ENCODE peak calls at places on chromosomes 5 and 9, in six cellular contexts. W, G, S, T, B and N are unnamed samples. For H3K4me1, the result is how much of the 10 kb centered on the place peaks cover.

GRCh38 chr9:79256691-79257213 is 315.0 kb upstream of the TLE4 start:
- DNase-seq in T (peak), S (no peak), G (peak), W (no peak), B (no peak), N (no peak)

GRCh38 chr9:72443855-72444254 is 77.6 kb upstream of the TMC1 start:
- DNase-seq in T (no peak), G (no peak), W (no peak), B (no peak), S (no peak), N (no peak)

GRCh38 chr5:166441-167372 is 24.6 kb upstream of the LRRC14B start:
- DNase-seq in W (no peak), S (no peak), G (no peak), T (no peak), B (no peak), N (no peak)

GRCh38 chr9:134305533-134305932 is 20.7 kb upstream of the RXRA start:
- DNase-seq in S (no peak), G (no peak), T (no peak), B (no peak), W (no peak), N (no peak)

GRCh38 chr9:130996205-130996604 is 12.8 kb upstream of the LAMC3 start:
- DNase-seq in W (no peak), G (no peak), B (no peak), S (no peak), T (no peak), N (no peak)

GRCh38 chr5:160054831-160055230 is 45.9 kb downstream of the TTC1 start:
- DNase-seq in T (peak), W (peak), S (peak), G (no peak), B (no peak), N (peak)

GRCh38 chr9:122186301-122186700 is 26.6 kb downstream of the MORN5 start:
- DNase-seq in S (peak), B (no peak), T (no peak), G (no peak), W (peak), N (no peak)

GRCh38 chr5:58871648-58872242 is 288.9 kb downstream of the RAB3C start:
- DNase-seq in B (no peak), G (peak), W (peak), T (peak), S (peak), N (peak)

GRCh38 chr9:110126986-110127864 is 80.7 kb downstream of the C9orf152 start:
- DNase-seq in T (peak), B (peak), W (no peak), S (peak), G (no peak), N (no peak)

GRCh38 chr5:35804201-35804653 is 52.5 kb upstream of the IL7R start:
- DNase-seq in W (no peak), B (no peak), S (no peak), T (no peak), G (no peak), N (no peak)

GRCh38 chr9:135326141-135326540 is 153.4 kb upstream of the PPP1R26 start:
- DNase-seq in B (no peak), T (no peak), G (no peak), S (no peak), W (no peak), N (no peak)

GRCh38 chr5:14016549-14016948 is 72.1 kb upstream of the DNAH5 start:
- DNase-seq in S (no peak), G (no peak), B (no peak), T (no peak), W (no peak), N (no peak)

GRCh38 chr5:7756453-7756852 is 94.5 kb downstream of the CFAP90 start:
- DNase-seq in G (no peak), T (no peak), B (no peak), S (no peak), W (no peak), N (no peak)

GRCh38 chr5:43631182-43631910 is 28.4 kb downstream of the NNT start:
- DNase-seq in G (peak), W (peak), B (peak), T (peak), S (peak), N (peak)

GRCh38 chr5:56737918-56738606 is 77.3 kb upstream of the MAP3K1 start:
- DNase-seq in S (no peak), G (no peak), T (no peak), B (no peak), W (no peak), N (no peak)

GRCh38 chr5:178496661-178497060 is 93.5 kb downstream of the COL23A1 start:
- DNase-seq in T (no peak), W (no peak), S (no peak), B (no peak), G (no peak), N (no peak)

GRCh38 chr5:146565764-146566163 is 49.8 kb upstream of the GPR151 start:
- DNase-seq in S (peak), W (peak), T (peak), G (peak), B (no peak), N (peak)

GRCh38 chr9:84504360-84504759 is 163.8 kb upstream of the SLC28A3 start:
- DNase-seq in S (no peak), W (no peak), B (no peak), T (no peak), G (no peak), N (no peak)

GRCh38 chr5:149386166-149386565 is 7.1 kb upstream of the IL17B start:
- DNase-seq in G (no peak), T (no peak), S (no peak), W (no peak), B (peak), N (no peak)
- H3K4me1 ChIP-seq in G (under half), T (under half), S (under half), W (under half), B (under half), N (under half)

DNA sequence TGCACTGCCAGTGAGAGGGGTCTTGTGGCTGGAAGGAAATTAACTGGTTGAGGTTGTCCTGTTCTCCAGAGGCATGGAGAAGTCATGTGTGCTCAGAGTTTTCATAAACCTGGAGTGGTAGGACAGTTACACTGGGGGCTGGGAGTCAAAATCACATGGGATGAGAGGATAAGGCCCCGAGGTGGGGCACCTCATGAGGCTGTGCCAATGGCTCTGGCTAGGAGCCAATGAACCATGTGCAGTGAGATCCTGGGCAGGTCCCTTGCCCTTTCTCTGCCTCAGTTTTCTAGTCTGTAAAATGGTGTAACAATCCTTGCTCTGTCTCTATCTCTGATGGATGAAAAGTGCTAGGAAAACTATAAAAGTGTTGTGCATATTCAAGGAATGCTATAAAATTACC is 7.0 kb upstream of the SYNPO start:
- DNase-seq in S (no peak), B (no peak), T (no peak), W (no peak), G (no peak), N (no peak)
- H3K4me1 ChIP-seq in S (under half), B (under half), T (under half), W (under half), G (under half), N (under half)

DNA sequence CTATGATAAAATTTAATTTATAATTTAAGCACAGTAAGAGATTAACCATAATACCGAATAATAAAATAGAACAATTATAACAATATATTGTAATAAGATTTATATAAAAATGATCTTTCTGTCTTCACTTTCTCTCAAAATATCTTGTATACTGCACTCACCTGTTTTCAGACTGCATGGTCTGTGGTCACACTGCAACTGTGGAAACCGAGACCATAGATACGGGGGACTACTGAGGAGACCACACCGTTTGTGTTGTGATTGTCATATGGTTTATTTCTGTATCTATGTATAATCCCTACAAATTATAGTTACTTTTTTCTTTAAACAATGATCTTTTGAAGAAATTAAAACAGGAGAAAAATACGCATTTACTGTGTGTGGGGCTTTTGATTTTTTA is 78.8 kb upstream of the TNFAIP8 start:
- DNase-seq in B (no peak), T (no peak), S (no peak), G (no peak), W (no peak), N (no peak)
- H3K4me1 ChIP-seq in B (under half), T (under half), S (under half), G (under half), W (under half), N (under half)

GRCh38 chr5:173012882-173013281 is 29.3 kb downstream of the ATP6V0E1 start:
- DNase-seq in B (no peak), T (no peak), W (no peak), S (no peak), G (no peak), N (no peak)
- H3K4me1 ChIP-seq in B (under half), T (under half), W (under half), S (under half), G (under half), N (under half)

GRCh38 chr5:132477784-132478497 is 12.6 kb downstream of the IRF1 start:
- DNase-seq in T (no peak), G (no peak), B (no peak), W (no peak), S (peak), N (no peak)
- H3K4me1 ChIP-seq in T (under half), G (under half), B (under half), W (under half), S (under half), N (under half)

GRCh38 chr9:133114451-133114885 is 6.6 kb downstream of the RALGDS start:
- DNase-seq in G (no peak), W (no peak), S (peak), T (peak), B (no peak), N (peak)
- H3K4me1 ChIP-seq in G (under half), W (half or more), S (under half), T (under half), B (under half), N (under half)